ENCODE peak calls at places on chromosomes 3 and 15, in nine cellular contexts. One of them, this sample, is unnamed.

GRCh38 chr3:196406806-196407470 is 25.3 kb downstream of the UBXN7 start:
- DNase-seq in uterus: no peak
- DNase-seq in nephron progenitor cell: no peak
- DNase-seq in mesothelial cell of epicardium: no peak
- DNase-seq in epithelial cell of proximal tubule: no peak
- DNase-seq in endothelial cell: no peak
- DNase-seq in WTC11: no peak
- DNase-seq in IMR-90: peak
- DNase-seq in GM10248: no peak
- DNase-seq in this sample: no peak

GRCh38 chr3:41753651-41754050 is 208.3 kb downstream of the ULK4 start:
- DNase-seq in epithelial cell of proximal tubule: no peak
- DNase-seq in uterus: no peak
- DNase-seq in WTC11: no peak
- DNase-seq in IMR-90: no peak
- DNase-seq in nephron progenitor cell: no peak
- DNase-seq in endothelial cell: no peak
- DNase-seq in mesothelial cell of epicardium: no peak
- DNase-seq in GM10248: no peak
- DNase-seq in this sample: no peak

GRCh38 chr3:184259878-184260570 is 1.3 kb downstream of the CAMK2N2 start:
- DNase-seq in WTC11: peak
- DNase-seq in uterus: no peak
- DNase-seq in GM10248: peak
- DNase-seq in IMR-90: peak
- DNase-seq in epithelial cell of proximal tubule: no peak
- DNase-seq in nephron progenitor cell: peak
- DNase-seq in endothelial cell: peak
- DNase-seq in mesothelial cell of epicardium: peak
- DNase-seq in this sample: peak

GRCh38 chr3:134367412-134367811 is 6.8 kb downstream of the AMOTL2 start:
- DNase-seq in GM10248: no peak
- DNase-seq in IMR-90: no peak
- DNase-seq in endothelial cell: no peak
- DNase-seq in uterus: no peak
- DNase-seq in nephron progenitor cell: no peak
- DNase-seq in mesothelial cell of epicardium: no peak
- DNase-seq in epithelial cell of proximal tubule: no peak
- DNase-seq in WTC11: no peak
- DNase-seq in this sample: no peak

GRCh38 chr3:139533781-139534443 is 5.6 kb downstream of the RBP1 start:
- DNase-seq in epithelial cell of proximal tubule: peak
- DNase-seq in mesothelial cell of epicardium: peak
- DNase-seq in IMR-90: peak
- DNase-seq in uterus: peak
- DNase-seq in endothelial cell: no peak
- DNase-seq in GM10248: no peak
- DNase-seq in nephron progenitor cell: peak
- DNase-seq in WTC11: no peak
- DNase-seq in this sample: no peak

GRCh38 chr3:192825191-192825590 is 92.5 kb downstream of the MB21D2 start:
- DNase-seq in epithelial cell of proximal tubule: no peak
- DNase-seq in uterus: no peak
- DNase-seq in nephron progenitor cell: no peak
- DNase-seq in mesothelial cell of epicardium: no peak
- DNase-seq in IMR-90: no peak
- DNase-seq in GM10248: no peak
- DNase-seq in WTC11: no peak
- DNase-seq in endothelial cell: no peak
- DNase-seq in this sample: no peak

GRCh38 chr15:24054547-24055245 is 367.6 kb upstream of the NDN start:
- DNase-seq in IMR-90: no peak
- DNase-seq in WTC11: no peak
- DNase-seq in nephron progenitor cell: no peak
- DNase-seq in epithelial cell of proximal tubule: no peak
- DNase-seq in mesothelial cell of epicardium: no peak
- DNase-seq in endothelial cell: no peak
- DNase-seq in uterus: no peak
- DNase-seq in GM10248: no peak
- DNase-seq in this sample: no peak

GRCh38 chr3:125161607-125162219 is 50.8 kb downstream of the SLC12A8 start:
- DNase-seq in uterus: peak
- DNase-seq in WTC11: no peak
- DNase-seq in nephron progenitor cell: no peak
- DNase-seq in mesothelial cell of epicardium: no peak
- DNase-seq in epithelial cell of proximal tubule: no peak
- DNase-seq in GM10248: no peak
- DNase-seq in IMR-90: no peak
- DNase-seq in endothelial cell: no peak
- DNase-seq in this sample: no peak

GRCh38 chr3:71495708-71496472 is 87.6 kb downstream of the FOXP1 start:
- DNase-seq in uterus: peak
- DNase-seq in mesothelial cell of epicardium: no peak
- DNase-seq in GM10248: no peak
- DNase-seq in IMR-90: peak
- DNase-seq in endothelial cell: no peak
- DNase-seq in nephron progenitor cell: no peak
- DNase-seq in WTC11: no peak
- DNase-seq in epithelial cell of proximal tubule: peak
- DNase-seq in this sample: no peak

GRCh38 chr15:88036154-88036839 is 220.2 kb downstream of the NTRK3 start:
- DNase-seq in epithelial cell of proximal tubule: no peak
- DNase-seq in endothelial cell: peak
- DNase-seq in WTC11: no peak
- DNase-seq in nephron progenitor cell: no peak
- DNase-seq in IMR-90: no peak
- DNase-seq in GM10248: no peak
- DNase-seq in uterus: no peak
- DNase-seq in mesothelial cell of epicardium: no peak
- DNase-seq in this sample: no peak

GRCh38 chr3:8974458-8974857 is 11.2 kb upstream of the RAD18 start:
- DNase-seq in IMR-90: no peak
- DNase-seq in nephron progenitor cell: no peak
- DNase-seq in mesothelial cell of epicardium: no peak
- DNase-seq in GM10248: no peak
- DNase-seq in WTC11: no peak
- DNase-seq in endothelial cell: no peak
- DNase-seq in uterus: no peak
- DNase-seq in epithelial cell of proximal tubule: no peak
- DNase-seq in this sample: no peak

GRCh38 chr15:32834156-32834555 is 116.4 kb downstream of the GREM1 start:
- DNase-seq in uterus: no peak
- DNase-seq in mesothelial cell of epicardium: no peak
- DNase-seq in GM10248: peak
- DNase-seq in IMR-90: no peak
- DNase-seq in nephron progenitor cell: no peak
- DNase-seq in WTC11: no peak
- DNase-seq in epithelial cell of proximal tubule: no peak
- DNase-seq in endothelial cell: no peak
- DNase-seq in this sample: peak

GRCh38 chr15:81163961-81164800 is 30.1 kb downstream of the CFAP161 start:
- DNase-seq in nephron progenitor cell: no peak
- DNase-seq in GM10248: no peak
- DNase-seq in IMR-90: peak
- DNase-seq in WTC11: no peak
- DNase-seq in endothelial cell: no peak
- DNase-seq in epithelial cell of proximal tubule: no peak
- DNase-seq in uterus: no peak
- DNase-seq in mesothelial cell of epicardium: no peak
- DNase-seq in this sample: no peak

GRCh38 chr3:155323063-155323666 is 29.7 kb upstream of the STRIT1 start:
- DNase-seq in endothelial cell: peak
- DNase-seq in GM10248: peak
- DNase-seq in IMR-90: peak
- DNase-seq in nephron progenitor cell: peak
- DNase-seq in mesothelial cell of epicardium: no peak
- DNase-seq in WTC11: peak
- DNase-seq in uterus: no peak
- DNase-seq in epithelial cell of proximal tubule: peak
- DNase-seq in this sample: peak

DNA sequence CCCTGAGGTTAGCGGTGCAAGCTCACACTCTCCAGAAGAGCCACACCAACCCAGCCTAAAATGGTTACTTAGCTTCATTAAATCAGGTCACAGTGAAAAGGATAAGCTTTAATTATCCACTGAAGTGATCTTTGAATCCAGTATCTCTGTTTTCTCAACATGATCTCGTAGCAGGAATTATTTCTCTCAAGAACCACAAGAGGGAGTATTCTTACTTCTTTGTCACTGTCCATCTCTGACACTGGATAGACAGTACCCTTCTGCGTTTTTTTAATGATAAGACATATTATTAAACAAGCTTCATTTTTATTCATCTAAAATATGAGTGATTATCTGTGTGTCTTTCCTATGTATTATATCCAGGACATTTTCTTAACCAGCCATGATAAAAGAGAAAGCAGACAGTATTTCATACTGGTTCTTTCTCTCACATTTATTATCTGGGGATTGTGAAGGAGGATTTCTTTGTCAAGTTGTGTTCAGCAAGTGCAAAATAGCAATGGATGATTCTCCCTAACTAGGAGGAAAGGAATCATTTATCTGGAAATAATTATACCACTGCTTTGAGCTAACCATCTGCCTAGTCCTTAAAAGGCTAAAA is 105.4 kb upstream of the CCDC54 start:
- DNase-seq in nephron progenitor cell: no peak
- DNase-seq in mesothelial cell of epicardium: no peak
- DNase-seq in endothelial cell: no peak
- DNase-seq in epithelial cell of proximal tubule: peak
- DNase-seq in GM10248: peak
- DNase-seq in WTC11: no peak
- DNase-seq in uterus: no peak
- DNase-seq in IMR-90: peak
- DNase-seq in this sample: peak
- TF ChIP-seq CTCF in nephron progenitor cell: peak
- TF ChIP-seq CTCF in mesothelial cell of epicardium: peak
- TF ChIP-seq CTCF in endothelial cell: peak
- TF ChIP-seq CTCF in epithelial cell of proximal tubule: peak
- TF ChIP-seq CTCF in GM10248: peak
- TF ChIP-seq CTCF in WTC11: peak
- TF ChIP-seq CTCF in uterus: peak
- TF ChIP-seq CTCF in IMR-90: peak
- TF ChIP-seq CTCF in this sample: no peak

DNA sequence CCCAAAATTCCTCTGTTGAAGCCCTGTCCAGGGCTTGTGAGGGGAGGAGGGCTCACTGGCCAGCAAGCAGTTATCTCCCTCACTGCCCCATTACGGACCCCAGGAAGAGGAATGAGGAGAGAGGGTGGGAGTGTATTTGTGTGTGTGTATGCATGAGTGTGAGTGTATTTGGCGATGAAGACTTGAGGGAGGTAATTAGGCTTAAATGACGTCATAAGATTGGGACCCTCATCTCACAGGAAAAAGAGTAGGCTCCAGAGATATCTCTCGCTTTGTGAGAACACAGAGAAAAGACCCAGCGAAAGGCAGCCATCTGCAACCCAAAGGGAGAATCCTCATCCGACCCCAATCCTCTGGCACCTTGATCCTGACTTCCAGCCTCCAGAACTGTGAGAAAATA is 32.2 kb downstream of the ADCY5 start:
- DNase-seq in IMR-90: no peak
- DNase-seq in nephron progenitor cell: no peak
- DNase-seq in WTC11: no peak
- DNase-seq in mesothelial cell of epicardium: no peak
- DNase-seq in endothelial cell: no peak
- DNase-seq in uterus: no peak
- DNase-seq in GM10248: no peak
- DNase-seq in epithelial cell of proximal tubule: no peak
- DNase-seq in this sample: no peak
- TF ChIP-seq CTCF in IMR-90: no peak
- TF ChIP-seq CTCF in nephron progenitor cell: no peak
- TF ChIP-seq CTCF in WTC11: no peak
- TF ChIP-seq CTCF in mesothelial cell of epicardium: no peak
- TF ChIP-seq CTCF in endothelial cell: no peak
- TF ChIP-seq CTCF in uterus: no peak
- TF ChIP-seq CTCF in GM10248: no peak
- TF ChIP-seq CTCF in epithelial cell of proximal tubule: no peak
- TF ChIP-seq CTCF in this sample: no peak

GRCh38 chr3:6568999-6569493 is 291.9 kb upstream of the GRM7 start:
- DNase-seq in nephron progenitor cell: no peak
- DNase-seq in mesothelial cell of epicardium: no peak
- DNase-seq in IMR-90: no peak
- DNase-seq in epithelial cell of proximal tubule: no peak
- DNase-seq in uterus: no peak
- DNase-seq in endothelial cell: no peak
- DNase-seq in WTC11: no peak
- DNase-seq in GM10248: no peak
- DNase-seq in this sample: no peak
- TF ChIP-seq CTCF in nephron progenitor cell: no peak
- TF ChIP-seq CTCF in mesothelial cell of epicardium: no peak
- TF ChIP-seq CTCF in IMR-90: no peak
- TF ChIP-seq CTCF in epithelial cell of proximal tubule: no peak
- TF ChIP-seq CTCF in uterus: no peak
- TF ChIP-seq CTCF in endothelial cell: no peak
- TF ChIP-seq CTCF in WTC11: no peak
- TF ChIP-seq CTCF in GM10248: no peak
- TF ChIP-seq CTCF in this sample: no peak

GRCh38 chr3:39101022-39101689 is 6.3 kb downstream of the GORASP1 start:
- DNase-seq in epithelial cell of proximal tubule: no peak
- DNase-seq in IMR-90: peak
- DNase-seq in WTC11: peak
- DNase-seq in uterus: no peak
- DNase-seq in GM10248: peak
- DNase-seq in nephron progenitor cell: peak
- DNase-seq in mesothelial cell of epicardium: no peak
- DNase-seq in endothelial cell: peak
- DNase-seq in this sample: peak

GRCh38 chr3:39104961-39105686 is 2.3 kb downstream of the GORASP1 start:
- DNase-seq in uterus: no peak
- DNase-seq in endothelial cell: no peak
- DNase-seq in epithelial cell of proximal tubule: no peak
- DNase-seq in nephron progenitor cell: no peak
- DNase-seq in WTC11: no peak
- DNase-seq in IMR-90: no peak
- DNase-seq in GM10248: no peak
- DNase-seq in mesothelial cell of epicardium: no peak
- DNase-seq in this sample: no peak

GRCh38 chr3:39103791-39104552 is 3.5 kb downstream of the GORASP1 start:
- DNase-seq in nephron progenitor cell: no peak
- DNase-seq in uterus: no peak
- DNase-seq in endothelial cell: no peak
- DNase-seq in IMR-90: no peak
- DNase-seq in epithelial cell of proximal tubule: no peak
- DNase-seq in mesothelial cell of epicardium: no peak
- DNase-seq in WTC11: no peak
- DNase-seq in GM10248: no peak
- DNase-seq in this sample: no peak

GRCh38 chr3:39102504-39103323 is 4.7 kb downstream of the GORASP1 start:
- DNase-seq in uterus: no peak
- DNase-seq in endothelial cell: no peak
- DNase-seq in GM10248: no peak
- DNase-seq in mesothelial cell of epicardium: no peak
- DNase-seq in WTC11: no peak
- DNase-seq in epithelial cell of proximal tubule: no peak
- DNase-seq in nephron progenitor cell: no peak
- DNase-seq in IMR-90: no peak
- DNase-seq in this sample: no peak

DNA sequence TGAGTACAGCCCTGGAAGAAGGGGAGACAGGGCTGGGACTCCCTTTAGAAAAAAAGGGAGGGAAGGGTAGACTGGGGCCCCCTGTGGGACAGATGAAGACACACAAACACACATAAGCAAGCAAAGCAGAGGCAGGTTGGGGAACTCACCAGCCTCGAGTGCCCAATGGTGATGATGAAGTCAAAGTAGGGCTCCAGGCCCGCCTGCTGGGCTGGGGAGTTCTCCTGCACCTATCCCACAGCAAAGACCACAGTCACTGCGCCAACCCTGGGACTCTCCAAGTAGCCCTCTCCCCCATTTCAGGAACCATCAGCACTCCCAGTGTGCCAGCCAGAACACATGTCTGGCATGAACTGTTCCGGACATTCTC is 4.1 kb downstream of the GORASP1 start:
- DNase-seq in endothelial cell: no peak
- DNase-seq in uterus: no peak
- DNase-seq in WTC11: no peak
- DNase-seq in GM10248: no peak
- DNase-seq in epithelial cell of proximal tubule: no peak
- DNase-seq in IMR-90: no peak
- DNase-seq in nephron progenitor cell: no peak
- DNase-seq in mesothelial cell of epicardium: no peak
- DNase-seq in this sample: no peak
- TF ChIP-seq CTCF in endothelial cell: no peak
- TF ChIP-seq CTCF in uterus: no peak
- TF ChIP-seq CTCF in WTC11: no peak
- TF ChIP-seq CTCF in GM10248: no peak
- TF ChIP-seq CTCF in epithelial cell of proximal tubule: peak
- TF ChIP-seq CTCF in IMR-90: peak
- TF ChIP-seq CTCF in nephron progenitor cell: no peak
- TF ChIP-seq CTCF in mesothelial cell of epicardium: no peak
- TF ChIP-seq CTCF in this sample: no peak